ENCODE peak calls at places on chromosomes 12 and 14, in nine cellular contexts. L, G, N, M, H, S, T, F and V are unnamed samples.
A peak's percentile ranks its signal among the peaks of the same experiment; 100 is the strongest.

GRCh38 chr12:92038476-92038875 is 107.2 kb downstream of the BTG1 start:
- DNase-seq in G (no peak), F (no peak), T (no peak), L (no peak), S (no peak), N (no peak), H (no peak), M (no peak), V (no peak)

GRCh38 chr12:51538149-51538548 is 52.9 kb upstream of the SCN8A start:
- DNase-seq in T (no peak), H (no peak), N (no peak), S (no peak), F (no peak), M (no peak), G (no peak), L (no peak), V (no peak)

GRCh38 chr12:48882325-48882687 is 16.6 kb upstream of the RND1 start:
- DNase-seq in N (no peak), H (no peak), F (no peak), L (no peak), G (no peak), T (no peak), S (peak; percentile 80), M (no peak), V (no peak)

GRCh38 chr14:55893695-55894094 is 224.5 kb upstream of the PELI2 start:
- DNase-seq in T (no peak), G (no peak), H (no peak), L (no peak), F (no peak), S (no peak), M (no peak), N (peak; percentile 48), V (no peak)

GRCh38 chr14:64612021-64612380 is 62.2 kb downstream of the PPP1R36 start:
- DNase-seq in L (no peak), H (no peak), G (no peak), F (no peak), N (no peak), M (no peak), S (no peak), T (no peak), V (no peak)

GRCh38 chr12:25152055-25152454 is 42.9 kb downstream of the DNAI7 start:
- DNase-seq in N (no peak), T (no peak), H (no peak), F (no peak), S (no peak), M (no peak), L (no peak), G (no peak), V (no peak)

GRCh38 chr12:116644806-116645205 is 85.6 kb downstream of the MAP1LC3B2 start:
- DNase-seq in L (no peak), H (no peak), F (no peak), M (no peak), T (no peak), N (no peak), G (no peak), S (no peak), V (no peak)

GRCh38 chr14:81529391-81529790 is 4.3 kb downstream of the SEL1L start:
- DNase-seq in L (no peak), S (no peak), F (no peak), H (no peak), N (no peak), T (no peak), G (no peak), M (no peak), V (no peak)